ENCODE peak calls at places on chromosomes 4 and X, in five cellular contexts. One of them, this sample, is unnamed.

GRCh38 chr4:21780158-21780557 is 168.4 kb downstream of the KCNIP4 start:
- DNase-seq in SK-N-SH: no peak
- DNase-seq in sigmoid colon: no peak
- DNase-seq in ovary: no peak
- DNase-seq in transverse colon: no peak
- DNase-seq in this sample: no peak

GRCh38 chrX:74449322-74449936 is 28.1 kb downstream of the SLC16A2 start:
- DNase-seq in SK-N-SH: no peak
- DNase-seq in sigmoid colon: no peak
- DNase-seq in ovary: no peak
- DNase-seq in transverse colon: no peak
- DNase-seq in this sample: no peak

GRCh38 chr4:89829470-89830138 is 7.4 kb downstream of the SNCA start:
- DNase-seq in SK-N-SH: no peak
- DNase-seq in sigmoid colon: peak; percentile 67
- DNase-seq in ovary: no peak
- DNase-seq in transverse colon: peak; percentile 10
- DNase-seq in this sample: no peak

GRCh38 chr4:88418411-88418810 is 38.5 kb upstream of the HERC5 start:
- DNase-seq in SK-N-SH: no peak
- DNase-seq in sigmoid colon: no peak
- DNase-seq in ovary: no peak
- DNase-seq in transverse colon: no peak
- DNase-seq in this sample: no peak

GRCh38 chr4:5037553-5038551 is 13.4 kb upstream of the STK32B start:
- DNase-seq in SK-N-SH: no peak
- DNase-seq in sigmoid colon: no peak
- DNase-seq in ovary: no peak
- DNase-seq in transverse colon: peak; percentile 24
- DNase-seq in this sample: no peak

GRCh38 chr4:106344324-106344970 is 24.1 kb downstream of the GIMD1 start:
- DNase-seq in SK-N-SH: no peak
- DNase-seq in sigmoid colon: no peak
- DNase-seq in ovary: no peak
- DNase-seq in transverse colon: no peak
- DNase-seq in this sample: no peak

GRCh38 chr4:72842323-72842722 is 227.2 kb downstream of the COX18 start:
- DNase-seq in SK-N-SH: no peak
- DNase-seq in sigmoid colon: no peak
- DNase-seq in ovary: no peak
- DNase-seq in transverse colon: no peak
- DNase-seq in this sample: no peak

GRCh38 chr4:168449740-168450442 is 30.4 kb downstream of the DDX60L start:
- DNase-seq in SK-N-SH: no peak
- DNase-seq in sigmoid colon: peak; percentile 71
- DNase-seq in ovary: no peak
- DNase-seq in transverse colon: no peak
- DNase-seq in this sample: no peak

GRCh38 chr4:10272511-10272910 is 155.9 kb upstream of the WDR1 start:
- DNase-seq in SK-N-SH: no peak
- DNase-seq in sigmoid colon: no peak
- DNase-seq in ovary: no peak
- DNase-seq in transverse colon: no peak
- DNase-seq in this sample: no peak

GRCh38 chr4:5798946-5799345 is 87.9 kb downstream of the EVC start:
- DNase-seq in SK-N-SH: no peak
- DNase-seq in sigmoid colon: peak; percentile 40
- DNase-seq in ovary: no peak
- DNase-seq in transverse colon: no peak
- DNase-seq in this sample: no peak

GRCh38 chr4:76361689-76362412 is 55.3 kb downstream of the STBD1 start:
- DNase-seq in SK-N-SH: no peak
- DNase-seq in sigmoid colon: no peak
- DNase-seq in ovary: no peak
- DNase-seq in transverse colon: no peak
- DNase-seq in this sample: no peak

DNA sequence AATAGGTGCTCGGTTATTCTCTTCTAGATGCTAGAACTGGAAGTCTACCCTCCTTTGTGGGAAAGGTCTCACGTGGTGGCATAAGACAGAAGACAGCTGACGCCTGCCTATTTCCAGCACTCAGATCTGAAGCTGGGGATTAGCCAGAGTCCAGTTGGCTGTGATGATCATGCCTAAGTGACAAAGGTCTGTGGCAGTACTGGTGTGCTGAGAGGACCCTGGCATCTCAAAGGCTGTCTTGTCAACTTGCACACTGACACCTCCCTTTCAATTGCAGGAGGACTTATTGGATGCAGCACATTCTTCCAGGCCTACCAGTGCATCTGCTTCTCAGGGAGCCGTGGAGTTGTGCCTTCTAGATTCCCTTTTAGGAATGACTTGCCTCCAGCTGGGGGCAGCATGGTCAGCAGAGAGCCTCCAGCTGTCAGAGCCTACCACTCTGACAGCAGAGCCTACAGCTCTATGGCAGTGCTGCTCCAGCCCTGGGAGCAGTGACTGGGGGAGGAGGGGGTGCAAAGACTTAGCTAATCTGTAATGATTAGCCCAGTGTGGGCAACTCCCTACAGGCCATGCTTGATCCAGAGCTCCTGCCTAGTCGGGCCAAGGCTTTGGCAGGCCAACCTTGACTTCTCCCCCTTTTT is 13.6 kb upstream of the FGFBP2 start:
- DNase-seq in SK-N-SH: no peak
- DNase-seq in sigmoid colon: no peak
- DNase-seq in ovary: no peak
- DNase-seq in transverse colon: no peak
- DNase-seq in this sample: no peak
- TF ChIP-seq EP300 in SK-N-SH: no peak
- TF ChIP-seq EP300 in sigmoid colon: no peak
- TF ChIP-seq EP300 in ovary: no peak
- TF ChIP-seq EP300 in transverse colon: no peak
- TF ChIP-seq EP300 in this sample: no peak

DNA sequence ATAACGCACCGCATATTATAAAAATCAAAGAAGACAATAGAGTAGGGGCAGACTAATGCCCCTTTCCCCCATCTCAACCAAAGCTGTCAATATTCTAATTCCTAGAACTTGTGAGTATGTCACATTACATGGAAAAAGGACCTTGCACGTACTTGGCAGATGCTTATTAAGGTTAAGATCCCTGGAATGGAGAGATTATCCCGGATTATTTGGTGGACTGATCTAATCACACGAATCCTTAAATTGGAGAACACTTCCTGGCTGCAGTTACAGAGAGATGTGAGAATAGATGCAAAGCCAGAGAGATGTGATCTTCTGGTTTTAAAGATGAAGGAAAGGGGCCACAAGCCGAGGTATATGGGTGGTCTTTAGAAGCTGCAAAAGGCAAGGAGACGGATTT is 548.7 kb downstream of the SPRY1 start:
- DNase-seq in SK-N-SH: no peak
- DNase-seq in sigmoid colon: no peak
- DNase-seq in ovary: no peak
- DNase-seq in transverse colon: no peak
- DNase-seq in this sample: no peak
- H3K36me3 ChIP-seq in SK-N-SH: no peaks in the 10 kb centered on the region
- H3K36me3 ChIP-seq in sigmoid colon: no peaks in the 10 kb centered on the region
- H3K36me3 ChIP-seq in ovary: no peaks in the 10 kb centered on the region
- H3K36me3 ChIP-seq in transverse colon: no peaks in the 10 kb centered on the region
- H3K36me3 ChIP-seq in this sample: no peaks in the 10 kb centered on the region

GRCh38 chr4:186684889-186685309 is 38.8 kb downstream of the FAT1 start:
- DNase-seq in SK-N-SH: no peak
- DNase-seq in sigmoid colon: no peak
- DNase-seq in ovary: no peak
- DNase-seq in transverse colon: no peak
- DNase-seq in this sample: no peak

GRCh38 chr4:186684220-186684619 is 39.4 kb downstream of the FAT1 start:
- DNase-seq in SK-N-SH: no peak
- DNase-seq in sigmoid colon: no peak
- DNase-seq in ovary: no peak
- DNase-seq in transverse colon: no peak
- DNase-seq in this sample: no peak

GRCh38 chr4:186688150-186688943 is 35.3 kb downstream of the FAT1 start:
- DNase-seq in SK-N-SH: no peak
- DNase-seq in sigmoid colon: no peak
- DNase-seq in ovary: no peak
- DNase-seq in transverse colon: no peak
- DNase-seq in this sample: no peak

GRCh38 chr4:186687263-186687662 is 36.4 kb downstream of the FAT1 start:
- DNase-seq in SK-N-SH: no peak
- DNase-seq in sigmoid colon: no peak
- DNase-seq in ovary: no peak
- DNase-seq in transverse colon: no peak
- DNase-seq in this sample: no peak

GRCh38 chr4:186685744-186686143 is 37.9 kb downstream of the FAT1 start:
- DNase-seq in SK-N-SH: no peak
- DNase-seq in sigmoid colon: no peak
- DNase-seq in ovary: no peak
- DNase-seq in transverse colon: no peak
- DNase-seq in this sample: no peak
- TF ChIP-seq EP300 in SK-N-SH: peak; percentile 52
- TF ChIP-seq EP300 in sigmoid colon: no peak
- TF ChIP-seq EP300 in ovary: no peak
- TF ChIP-seq EP300 in transverse colon: no peak
- TF ChIP-seq EP300 in this sample: no peak

DNA sequence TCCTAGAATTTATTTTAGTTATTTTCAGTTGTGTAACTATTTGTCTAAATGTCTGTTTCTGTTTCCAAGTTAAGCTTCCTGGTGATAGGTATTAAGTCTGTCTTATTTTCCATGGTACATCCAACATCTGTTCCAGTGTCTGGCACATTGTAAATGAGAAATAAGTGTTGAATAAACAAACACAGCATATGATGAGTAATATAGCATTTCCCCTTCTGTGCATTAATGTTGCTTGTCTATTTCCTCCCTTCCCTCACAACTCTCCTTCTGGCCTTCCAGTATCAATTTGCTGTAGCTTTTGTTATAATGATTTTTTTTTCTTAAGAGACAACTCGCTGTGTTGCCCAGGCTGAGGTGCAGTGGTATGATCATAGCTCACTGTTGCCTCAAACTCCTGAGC is 36.1 kb downstream of the COPS4 start:
- DNase-seq in SK-N-SH: no peak
- DNase-seq in sigmoid colon: no peak
- DNase-seq in ovary: no peak
- DNase-seq in transverse colon: no peak
- DNase-seq in this sample: no peak
- H3K36me3 ChIP-seq in SK-N-SH: peaks cover 33% of the 10 kb centered on the region
- H3K36me3 ChIP-seq in sigmoid colon: peaks cover 3% of the 10 kb centered on the region
- H3K36me3 ChIP-seq in ovary: no peaks in the 10 kb centered on the region
- H3K36me3 ChIP-seq in transverse colon: peaks cover 38% of the 10 kb centered on the region
- H3K36me3 ChIP-seq in this sample: peaks cover 80% of the 10 kb centered on the region

GRCh38 chr4:25356068-25356467 is 21.0 kb upstream of the ANAPC4 start:
- DNase-seq in SK-N-SH: no peak
- DNase-seq in sigmoid colon: no peak
- DNase-seq in ovary: no peak
- DNase-seq in transverse colon: no peak
- DNase-seq in this sample: no peak
- TF ChIP-seq EP300 in SK-N-SH: no peak
- TF ChIP-seq EP300 in sigmoid colon: no peak
- TF ChIP-seq EP300 in ovary: no peak
- TF ChIP-seq EP300 in transverse colon: no peak
- TF ChIP-seq EP300 in this sample: no peak

GRCh38 chr4:140672366-140672765 is 83.8 kb downstream of the TBC1D9 start:
- DNase-seq in SK-N-SH: no peak
- DNase-seq in sigmoid colon: no peak
- DNase-seq in ovary: no peak
- DNase-seq in transverse colon: no peak
- DNase-seq in this sample: peak; percentile 24
- H3K36me3 ChIP-seq in SK-N-SH: peaks cover 33% of the 10 kb centered on the region
- H3K36me3 ChIP-seq in sigmoid colon: peaks cover 4% of the 10 kb centered on the region
- H3K36me3 ChIP-seq in ovary: no peaks in the 10 kb centered on the region
- H3K36me3 ChIP-seq in transverse colon: peaks cover 22% of the 10 kb centered on the region
- H3K36me3 ChIP-seq in this sample: peaks cover 6% of the 10 kb centered on the region

GRCh38 chr4:143348233-143349077 is 11.8 kb downstream of the GAB1 start:
- DNase-seq in SK-N-SH: no peak
- DNase-seq in sigmoid colon: no peak
- DNase-seq in ovary: no peak
- DNase-seq in transverse colon: peak; percentile 42
- DNase-seq in this sample: no peak
- TF ChIP-seq EP300 in SK-N-SH: no peak
- TF ChIP-seq EP300 in sigmoid colon: no peak
- TF ChIP-seq EP300 in ovary: no peak
- TF ChIP-seq EP300 in transverse colon: no peak
- TF ChIP-seq EP300 in this sample: no peak

GRCh38 chrX:119008122-119008744 is 33.8 kb downstream of the LONRF3 start:
- DNase-seq in SK-N-SH: peak; percentile 43
- DNase-seq in sigmoid colon: no peak
- DNase-seq in ovary: no peak
- DNase-seq in transverse colon: peak; percentile 21
- DNase-seq in this sample: no peak
- H3K36me3 ChIP-seq in SK-N-SH: no peaks in the 10 kb centered on the region
- H3K36me3 ChIP-seq in sigmoid colon: peaks cover 5% of the 10 kb centered on the region
- H3K36me3 ChIP-seq in ovary: no peaks in the 10 kb centered on the region
- H3K36me3 ChIP-seq in transverse colon: no peaks in the 10 kb centered on the region
- H3K36me3 ChIP-seq in this sample: peaks cover 14% of the 10 kb centered on the region

GRCh38 chrX:153611298-153612095 is 12.6 kb upstream of the CCNQ start:
- DNase-seq in SK-N-SH: no peak
- DNase-seq in sigmoid colon: no peak
- DNase-seq in ovary: no peak
- DNase-seq in transverse colon: no peak
- DNase-seq in this sample: no peak
- TF ChIP-seq EP300 in SK-N-SH: no peak
- TF ChIP-seq EP300 in sigmoid colon: no peak
- TF ChIP-seq EP300 in ovary: no peak
- TF ChIP-seq EP300 in transverse colon: no peak
- TF ChIP-seq EP300 in this sample: no peak

DNA sequence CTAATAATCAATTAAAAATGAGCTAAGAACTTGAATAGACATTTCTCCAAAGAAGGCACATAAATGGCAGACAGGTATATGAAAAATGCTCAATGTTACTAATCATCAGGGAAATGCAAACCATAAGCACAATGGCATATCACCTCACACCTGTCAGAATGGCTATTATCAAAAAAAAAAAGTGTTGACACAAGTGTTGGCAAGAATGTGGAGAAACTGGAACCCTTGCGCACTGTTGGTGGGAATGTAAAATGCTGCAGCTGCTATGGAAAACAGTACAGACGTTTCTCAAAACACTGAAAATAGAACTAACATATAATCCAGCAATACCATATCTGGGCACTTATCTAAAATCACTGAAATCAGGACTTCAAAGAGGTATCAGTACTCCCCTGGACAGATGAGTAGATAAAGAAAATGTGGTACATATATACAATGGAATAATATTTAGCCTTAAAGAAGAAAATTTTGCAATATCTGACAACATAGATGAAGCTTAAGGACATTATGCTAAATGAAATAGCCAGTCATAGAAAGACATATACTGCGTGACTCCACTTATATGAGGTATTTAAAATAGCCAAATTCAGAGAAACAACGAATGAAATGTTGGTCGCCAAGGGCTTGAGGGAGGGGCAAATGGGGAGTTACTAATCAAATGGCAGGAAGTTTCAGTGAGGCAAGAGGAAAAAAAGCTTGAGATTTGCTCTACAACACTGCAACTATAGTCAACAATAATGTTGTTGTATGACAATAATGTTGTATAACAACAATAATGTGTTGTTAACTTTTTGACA is 175.5 kb downstream of the WDFY3 start:
- DNase-seq in SK-N-SH: no peak
- DNase-seq in sigmoid colon: no peak
- DNase-seq in ovary: no peak
- DNase-seq in transverse colon: no peak
- DNase-seq in this sample: no peak
- H3K36me3 ChIP-seq in SK-N-SH: peaks cover 75% of the 10 kb centered on the region
- H3K36me3 ChIP-seq in sigmoid colon: peaks cover 7% of the 10 kb centered on the region
- H3K36me3 ChIP-seq in ovary: no peaks in the 10 kb centered on the region
- H3K36me3 ChIP-seq in transverse colon: peaks cover 50% of the 10 kb centered on the region
- H3K36me3 ChIP-seq in this sample: peaks cover 75% of the 10 kb centered on the region